ENCODE peak calls at places on chromosome 4, in six cellular contexts. C is RPMI8226; A is stimulated activated naive CD4-positive, alpha-beta T cell; X is GM13977; Z is nucleus accumbens; U is CMK. F is an unnamed sample.

GRCh38 chr4:25313194-25313895 is 771 bp downstream of the ZCCHC4 start:
- DNase-seq in X (no peak), A (no peak), U (no peak), Z (no peak), C (no peak), F (peak)

GRCh38 chr4:48654015-48654664 is 125.9 kb downstream of the FRYL start:
- DNase-seq in A (no peak), U (no peak), X (no peak), C (no peak), Z (no peak), F (no peak)

GRCh38 chr4:16464651-16465050 is 238.4 kb upstream of the TAPT1 start:
- DNase-seq in U (no peak), X (no peak), A (no peak), Z (no peak), C (no peak), F (no peak)

GRCh38 chr4:169136796-169137554 is 126.9 kb upstream of the CBR4 start:
- DNase-seq in Z (no peak), C (no peak), A (no peak), X (no peak), U (no peak), F (no peak)

GRCh38 chr4:150164956-150165355 is 86.7 kb downstream of the DCLK2 start:
- DNase-seq in X (no peak), A (no peak), U (no peak), C (no peak), Z (no peak), F (no peak)

GRCh38 chr4:11455201-11455835 is 26.6 kb upstream of the HS3ST1 start:
- DNase-seq in Z (no peak), A (no peak), U (no peak), C (no peak), X (no peak), F (no peak)

GRCh38 chr4:75673959-75674328 is 733 bp upstream of the G3BP2 start:
- DNase-seq in A (no peak), X (no peak), C (no peak), Z (no peak), U (no peak), F (peak)

GRCh38 chr4:38241541-38241940 is 281.3 kb downstream of the PTTG2 start:
- DNase-seq in A (no peak), C (no peak), U (no peak), X (no peak), Z (no peak), F (peak)

GRCh38 chr4:1154523-1155182 is 17.7 kb downstream of the SPON2 start:
- DNase-seq in X (no peak), Z (no peak), U (no peak), C (peak), A (no peak), F (no peak)

GRCh38 chr4:6772223-6772928 is 10.2 kb upstream of the KIAA0232 start:
- DNase-seq in A (no peak), Z (no peak), C (no peak), X (no peak), U (no peak), F (peak)

GRCh38 chr4:147724468-147725201 is 7.3 kb upstream of the ARHGAP10 start:
- DNase-seq in X (no peak), C (no peak), U (no peak), Z (no peak), A (no peak), F (no peak)

GRCh38 chr4:147118523-147118922 is 172.9 kb upstream of the TTC29 start:
- DNase-seq in A (no peak), C (peak), X (peak), U (no peak), Z (no peak), F (no peak)

GRCh38 chr4:145557720-145558119 is 61.5 kb upstream of the MMAA start:
- DNase-seq in A (peak), X (peak), C (peak), Z (no peak), U (peak), F (peak)

GRCh38 chr4:3246458-3247398 is 2.2 kb upstream of the MSANTD1 start:
- DNase-seq in C (no peak), X (no peak), A (no peak), U (no peak), Z (no peak), F (no peak)

GRCh38 chr4:181909368-181909767 is 333.8 kb upstream of the TENM3 start:
- DNase-seq in U (no peak), A (no peak), X (no peak), C (no peak), Z (no peak), F (peak)

GRCh38 chr4:23878235-23878861 is 11.5 kb downstream of the PPARGC1A start:
- DNase-seq in A (no peak), Z (no peak), X (no peak), C (no peak), U (no peak), F (no peak)

GRCh38 chr4:147765121-147765521 is 33.2 kb downstream of the ARHGAP10 start:
- DNase-seq in Z (no peak), A (no peak), X (no peak), C (no peak), U (no peak), F (peak)

GRCh38 chr4:47061435-47061834 is 30.1 kb downstream of the GABRB1 start:
- DNase-seq in X (no peak), C (no peak), U (no peak), A (no peak), Z (no peak), F (no peak)

GRCh38 chr4:89364559-89364958 is 57.0 kb upstream of the GPRIN3 start:
- DNase-seq in Z (no peak), A (no peak), U (no peak), X (no peak), C (no peak), F (no peak)

GRCh38 chr4:125838924-125839323 is 524.2 kb downstream of the FAT4 start:
- DNase-seq in A (no peak), X (no peak), U (no peak), Z (no peak), C (no peak), F (no peak)

GRCh38 chr4:118772149-118773081 is 63.5 kb downstream of the SEC24D start:
- DNase-seq in U (no peak), C (peak), Z (no peak), A (no peak), X (peak), F (no peak)

GRCh38 chr4:121822796-121823504 is 733 bp downstream of the CCNA2 start:
- DNase-seq in X (peak), C (peak), Z (no peak), A (no peak), U (peak), F (peak)

GRCh38 chr4:80058740-80059139 is 14.3 kb downstream of the ANTXR2 start:
- DNase-seq in U (no peak), C (peak), A (peak), X (peak), Z (no peak), F (peak)

GRCh38 chr4:7045961-7046921 is 3.1 kb downstream of the TADA2B start:
- DNase-seq in C (peak), Z (no peak), X (peak), U (no peak), A (no peak), F (no peak)

GRCh38 chr4:76830612-76831474 is 67.1 kb downstream of the SOWAHB start:
- DNase-seq in Z (no peak), C (no peak), U (no peak), A (no peak), X (no peak), F (no peak)

GRCh38 chr4:108058685-108059440 is 69.2 kb downstream of the HADH start:
- DNase-seq in A (no peak), X (no peak), U (no peak), Z (no peak), C (no peak), F (peak)

GRCh38 chr4:53688186-53688790 is 97.0 kb upstream of the LNX1 start:
- DNase-seq in Z (no peak), C (peak), U (no peak), A (no peak), X (peak), F (peak)

GRCh38 chr4:81215219-81215892 is at the start of gene PRKG2:
- DNase-seq in A (no peak), C (no peak), U (no peak), Z (no peak), X (no peak), F (peak)

GRCh38 chr4:38674206-38675144 is 10.5 kb downstream of the KLF3 start:
- DNase-seq in U (no peak), X (no peak), A (no peak), C (no peak), Z (no peak), F (no peak)

F was measured in trophoblast cell.